ENCODE peak calls at places on chromosomes 7 and 10, in six cellular contexts. B is SJSA1; T is CD8-positive, alpha-beta T cell; J is brain microvascular endothelial cell; D is CD8-positive, alpha-beta memory T cell; H is CD4-positive, CD25-positive, alpha-beta regulatory T cell. N is an unnamed sample.

GRCh38 chr7:13049946-13050345 is 362.5 kb downstream of the ARL4A start:
- DNase-seq in D (no peak), T (no peak), H (no peak), B (no peak), J (no peak), N (no peak)

GRCh38 chr7:114418117-114418516 is 3.5 kb downstream of the FOXP2 start:
- DNase-seq in T (no peak), D (no peak), J (no peak), H (no peak), B (no peak), N (no peak)

GRCh38 chr7:10708447-10708846 is 265.2 kb upstream of the PHF14 start:
- DNase-seq in H (no peak), B (no peak), D (no peak), J (no peak), T (no peak), N (no peak)

GRCh38 chr7:157002819-157003421 is 7.5 kb downstream of the MNX1 start:
- DNase-seq in H (no peak), B (peak; percentile 20), T (no peak), J (no peak), D (no peak), N (no peak)

GRCh38 chr7:28840515-28841125 is 117.5 kb downstream of the TRIL start:
- DNase-seq in T (no peak), D (no peak), H (no peak), B (no peak), J (peak; percentile 8), N (no peak)

GRCh38 chr7:158325530-158326381 is 261.9 kb downstream of the PTPRN2 start:
- DNase-seq in H (no peak), D (no peak), B (no peak), J (peak; percentile 24), T (no peak), N (peak; percentile 17)

GRCh38 chr7:157925383-157925875 is 588.6 kb downstream of the DNAJB6 start:
- DNase-seq in T (no peak), J (no peak), D (no peak), H (no peak), B (no peak), N (no peak)

GRCh38 chr7:151987748-151988529 is 31.7 kb downstream of the GALNTL5 start:
- DNase-seq in T (no peak), J (peak; percentile 47), D (no peak), H (no peak), B (no peak), N (peak; percentile 22)

GRCh38 chr10:132373241-132373955 is 23.6 kb upstream of the PWWP2B start:
- DNase-seq in J (no peak), T (peak; percentile 10), B (no peak), D (no peak), H (no peak), N (no peak)

GRCh38 chr10:43255644-43256431 is 11.0 kb downstream of the RASGEF1A start:
- DNase-seq in B (peak; percentile 40), H (peak; percentile 24), T (peak; percentile 49), J (no peak), D (peak; percentile 28), N (no peak)

GRCh38 chr10:78738457-78738856 is 330.3 kb upstream of the ZMIZ1 start:
- DNase-seq in H (no peak), D (no peak), T (no peak), B (no peak), J (no peak), N (no peak)

GRCh38 chr7:150988230-150989226 is 2.3 kb upstream of the NOS3 start:
- DNase-seq in T (peak; percentile 63), J (peak; percentile 34), D (peak; percentile 62), H (peak; percentile 62), B (no peak), N (peak; percentile 14)

GRCh38 chr7:98621573-98622482 is 4.7 kb downstream of the NPTX2 start:
- DNase-seq in J (no peak), T (no peak), H (no peak), D (no peak), B (no peak), N (no peak)

GRCh38 chr10:109912335-109913282 is 10.7 kb downstream of the XPNPEP1 start:
- DNase-seq in J (no peak), H (no peak), D (no peak), B (no peak), T (no peak), N (peak; percentile 28)
- H3K36me3 ChIP-seq in J (peaks cover 16% of the 10 kb centered on the region), H (peaks cover 18% of the 10 kb centered on the region), D (peaks cover under 1% of the 10 kb centered on the region), B (peaks cover 26% of the 10 kb centered on the region), T (peaks cover 3% of the 10 kb centered on the region), N (peaks cover 38% of the 10 kb centered on the region)

GRCh38 chr10:340646-341045 is 205.4 kb downstream of the ZMYND11 start:
- DNase-seq in J (no peak), D (no peak), H (no peak), T (no peak), B (peak; percentile 32), N (no peak)
- H3K36me3 ChIP-seq in J (no peaks in the 10 kb centered on the region), D (no peaks in the 10 kb centered on the region), H (no peaks in the 10 kb centered on the region), T (no peaks in the 10 kb centered on the region), B (peaks cover 36% of the 10 kb centered on the region), N (peaks cover 9% of the 10 kb centered on the region)

GRCh38 chr10:110584006-110584405 is 16.5 kb downstream of the SMC3 start:
- DNase-seq in J (no peak), D (no peak), B (no peak), T (no peak), H (no peak), N (no peak)
- H3K36me3 ChIP-seq in J (peaks cover 43% of the 10 kb centered on the region), D (peaks cover 63% of the 10 kb centered on the region), B (peaks cover 97% of the 10 kb centered on the region), T (peaks cover 54% of the 10 kb centered on the region), H (peaks cover 86% of the 10 kb centered on the region), N (peaks cover 82% of the 10 kb centered on the region)

GRCh38 chr10:63173468-63174227 is 40.5 kb downstream of the NRBF2 start:
- DNase-seq in D (no peak), B (no peak), H (peak; percentile 23), T (no peak), J (no peak), N (no peak)
- H3K36me3 ChIP-seq in D (peaks cover 29% of the 10 kb centered on the region), B (peaks cover 85% of the 10 kb centered on the region), H (peaks cover 75% of the 10 kb centered on the region), T (peaks cover 37% of the 10 kb centered on the region), J (peaks cover 50% of the 10 kb centered on the region), N (peaks cover 45% of the 10 kb centered on the region)

N was measured in MG63.